ENCODE peak calls at places on chromosomes 16 and 17, in five cellular contexts. K is retinal pigment epithelial cell; H is activated CD8-positive, alpha-beta memory T cell treated with anti-CD3 and anti-CD28 coated beads for 1 hour; D is heart left ventricle; X is MM.1S. V is an unnamed sample.
A peak's percentile ranks its signal among the peaks of the same experiment; 100 is the strongest.

GRCh38 chr16:31471875-31472558 is at the start of gene TGFB1I1:
- DNase-seq in K (no peak), H (no peak), D (peak; percentile 89), X (no peak), V (no peak)

GRCh38 chr17:32519769-32520701 is 33.2 kb downstream of the CDK5R1 start:
- DNase-seq in K (no peak), H (peak; percentile 17), D (no peak), X (no peak), V (no peak)

GRCh38 chr16:79613009-79613408 is 12.5 kb upstream of the MAF start:
- DNase-seq in K (no peak), H (no peak), D (no peak), X (no peak), V (no peak)

GRCh38 chr17:49224198-49224996 is 6.2 kb downstream of the PHOSPHO1 start:
- DNase-seq in K (no peak), H (peak; percentile 39), D (peak; percentile 80), X (peak; percentile 9), V (no peak)

GRCh38 chr17:67629963-67630320 is 87.8 kb upstream of the NOL11 start:
- DNase-seq in K (no peak), H (no peak), D (no peak), X (peak; percentile 20), V (peak; percentile 17)

GRCh38 chr16:66474750-66475199 is 47.7 kb downstream of the BEAN1 start:
- DNase-seq in K (no peak), H (peak; percentile 23), D (no peak), X (peak; percentile 85), V (no peak)

GRCh38 chr17:27389542-27390140 is 66.6 kb upstream of the KSR1 start:
- DNase-seq in K (no peak), H (no peak), D (no peak), X (no peak), V (no peak)

GRCh38 chr17:57552114-57552601 is 192.9 kb downstream of the CCDC182 start:
- DNase-seq in K (peak; percentile 81), H (no peak), D (no peak), X (no peak), V (no peak)

GRCh38 chr16:19601083-19601976 is 45.8 kb downstream of the VPS35L start:
- DNase-seq in K (no peak), H (no peak), D (no peak), X (peak; percentile 56), V (no peak)

GRCh38 chr16:21302898-21303528 is 24.9 kb upstream of the CRYM start:
- DNase-seq in K (peak; percentile 66), H (no peak), D (no peak), X (no peak), V (peak; percentile 44)

GRCh38 chr17:81179861-81180260 is 13.8 kb upstream of the AATK start:
- DNase-seq in K (no peak), H (no peak), D (no peak), X (no peak), V (no peak)

GRCh38 chr17:82655523-82655922 is 7.3 kb upstream of the WDR45B start:
- DNase-seq in K (no peak), H (no peak), D (no peak), X (no peak), V (no peak)

GRCh38 chr17:51166987-51167931 is 1.0 kb downstream of the NME2 start:
- DNase-seq in K (no peak), H (peak; percentile 58), D (peak; percentile 74), X (peak; percentile 61), V (no peak)

GRCh38 chr17:28342313-28342712 is 6.8 kb downstream of the TNFAIP1 start:
- DNase-seq in K (no peak), H (no peak), D (no peak), X (no peak), V (no peak)

GRCh38 chr17:65444049-65444448 is 117.4 kb downstream of the AXIN2 start:
- DNase-seq in K (no peak), H (no peak), D (no peak), X (no peak), V (no peak)

GRCh38 chr16:539901-540530 is 12.5 kb downstream of the CAPN15 start:
- DNase-seq in K (no peak), H (no peak), D (no peak), X (no peak), V (no peak)

GRCh38 chr17:83173997-83174858 is 94.8 kb downstream of the METRNL start:
- DNase-seq in K (no peak), H (no peak), D (peak; percentile 40), X (no peak), V (no peak)

GRCh38 chr17:14630025-14630424 is 329.1 kb downstream of the HS3ST3B1 start:
- DNase-seq in K (no peak), H (no peak), D (no peak), X (no peak), V (no peak)

GRCh38 chr16:80327740-80328139 is 213.1 kb upstream of the DYNLRB2 start:
- DNase-seq in K (no peak), H (no peak), D (no peak), X (no peak), V (no peak)

GRCh38 chr16:83994087-83994486 is 26.0 kb downstream of the NECAB2 start:
- DNase-seq in K (no peak), H (no peak), D (peak; percentile 61), X (no peak), V (peak; percentile 41)

GRCh38 chr17:8941980-8942617 is 23.4 kb downstream of the PIK3R5 start:
- DNase-seq in K (no peak), H (no peak), D (peak; percentile 63), X (no peak), V (no peak)

GRCh38 chr17:65013613-65014391 is 42.7 kb downstream of the GNA13 start:
- DNase-seq in K (peak; percentile 83), H (no peak), D (no peak), X (no peak), V (peak; percentile 57)

GRCh38 chr17:80622170-80622466 is 77.5 kb downstream of the RPTOR start:
- DNase-seq in K (no peak), H (no peak), D (no peak), X (no peak), V (no peak)

GRCh38 chr16:81730090-81731051 is 48.7 kb upstream of the PLCG2 start:
- DNase-seq in K (peak; percentile 22), H (peak; percentile 29), D (peak; percentile 94), X (peak; percentile 13), V (peak; percentile 7)

GRCh38 chr17:80879723-80880649 is 111.7 kb upstream of the CHMP6 start:
- DNase-seq in K (no peak), H (no peak), D (peak; percentile 32), X (no peak), V (no peak)

GRCh38 chr16:55470533-55471371 is 8.2 kb upstream of the MMP2 start:
- DNase-seq in K (no peak), H (no peak), D (no peak), X (no peak), V (no peak)

V was measured in BJ.